ENCODE peak calls at places on chromosomes 12 and 14, in seven cellular contexts. V, I, W, U, C, Y and J are unnamed samples. For H3K36me3, the result is how much of the 10 kb centered on the place peaks cover.

GRCh38 chr14:77988966-77989365 is 181.2 kb upstream of the NRXN3 start:
- DNase-seq in V (no peak), I (peak), W (no peak), U (peak), C (no peak), Y (peak), J (no peak)

GRCh38 chr12:91072931-91073330 is 15.1 kb upstream of the KERA start:
- DNase-seq in V (no peak), I (no peak), W (no peak), U (peak), C (no peak), Y (no peak), J (peak)

GRCh38 chr14:96126339-96126770 is 78.3 kb upstream of the BDKRB2 start:
- DNase-seq in V (no peak), I (no peak), W (peak), U (no peak), C (no peak), Y (peak), J (no peak)

GRCh38 chr12:6899837-6900519 is 4.6 kb upstream of the LRRC23 start:
- DNase-seq in V (no peak), I (no peak), W (peak), U (no peak), C (no peak), Y (peak), J (no peak)

GRCh38 chr14:73814158-73814557 is 37.5 kb upstream of the PTGR2 start:
- DNase-seq in V (no peak), I (no peak), W (no peak), U (no peak), C (no peak), Y (no peak), J (no peak)

GRCh38 chr12:2794261-2794735 is 472 bp upstream of the FKBP4 start:
- DNase-seq in V (no peak), I (peak), W (no peak), U (no peak), C (no peak), Y (no peak), J (no peak)

GRCh38 chr12:124506145-124506831 is 61.1 kb downstream of the NCOR2 start:
- DNase-seq in V (peak), I (no peak), W (peak), U (peak), C (peak), Y (no peak), J (peak)

GRCh38 chr12:92478692-92479091 is 224.1 kb upstream of the PLEKHG7 start:
- DNase-seq in V (no peak), I (no peak), W (peak), U (no peak), C (no peak), Y (no peak), J (no peak)

GRCh38 chr12:45839917-45840316 is 110.4 kb downstream of the ARID2 start:
- DNase-seq in V (no peak), I (peak), W (no peak), U (peak), C (no peak), Y (no peak), J (no peak)

GRCh38 chr14:35821546-35822411 is 4.4 kb upstream of the BRMS1L start:
- DNase-seq in V (peak), I (peak), W (peak), U (peak), C (no peak), Y (peak), J (peak)

GRCh38 chr14:61406198-61406597 is 84.8 kb downstream of the PRKCH start:
- DNase-seq in V (peak), I (no peak), W (no peak), U (no peak), C (peak), Y (no peak), J (no peak)

GRCh38 chr12:57235012-57235727 is 5.7 kb downstream of the SHMT2 start:
- DNase-seq in V (peak), I (no peak), W (peak), U (no peak), C (peak), Y (peak), J (no peak)

GRCh38 chr14:94648801-94649200 is 36.6 kb downstream of the SERPINA3 start:
- DNase-seq in V (no peak), I (no peak), W (no peak), U (no peak), C (no peak), Y (no peak), J (no peak)

GRCh38 chr14:26478967-26479366 is 118.9 kb downstream of the NOVA1 start:
- DNase-seq in V (no peak), I (no peak), W (no peak), U (no peak), C (no peak), Y (no peak), J (no peak)

GRCh38 chr12:49661191-49661590 is 37.8 kb downstream of the PRPF40B start:
- DNase-seq in V (no peak), I (no peak), W (no peak), U (no peak), C (no peak), Y (no peak), J (no peak)

GRCh38 chr14:24372701-24373416 is 4.9 kb downstream of the NFATC4 start:
- DNase-seq in V (peak), I (no peak), W (no peak), U (no peak), C (no peak), Y (no peak), J (no peak)

GRCh38 chr12:2358986-2359658 is 306.3 kb downstream of the CACNA1C start:
- DNase-seq in V (no peak), I (peak), W (no peak), U (no peak), C (no peak), Y (no peak), J (no peak)

GRCh38 chr12:116950628-116951325 is 40.0 kb downstream of the FBXW8 start:
- DNase-seq in V (peak), I (no peak), W (no peak), U (no peak), C (no peak), Y (no peak), J (no peak)

GRCh38 chr14:78448483-78449094 is 278.4 kb downstream of the NRXN3 start:
- DNase-seq in V (peak), I (peak), W (peak), U (peak), C (peak), Y (no peak), J (peak)

GRCh38 chr12:105773501-105773900 is 365.3 kb downstream of the NUAK1 start:
- DNase-seq in V (no peak), I (no peak), W (no peak), U (no peak), C (no peak), Y (no peak), J (no peak)

GRCh38 chr12:105864916-105865315 is 273.8 kb downstream of the NUAK1 start:
- DNase-seq in V (no peak), I (no peak), W (no peak), U (no peak), C (no peak), Y (no peak), J (no peak)

GRCh38 chr14:100304825-100305445 is 1.3 kb downstream of the SLC25A29 start:
- DNase-seq in V (no peak), I (peak), W (peak), U (peak), C (peak), Y (peak), J (peak)

GRCh38 chr12:113174461-113175384 is 10.6 kb downstream of the DDX54 start:
- DNase-seq in V (peak), I (peak), W (peak), U (peak), C (peak), Y (peak), J (peak)

GRCh38 chr12:56688846-56689113 is 696 bp upstream of the PTGES3 start:
- DNase-seq in V (no peak), I (peak), W (no peak), U (no peak), C (no peak), Y (no peak), J (no peak)

GRCh38 chr14:52797653-52798052 is 6.2 kb upstream of the GNPNAT1 start:
- DNase-seq in V (no peak), I (no peak), W (no peak), U (no peak), C (no peak), Y (no peak), J (no peak)

GRCh38 chr14:52798826-52799225 is 7.4 kb upstream of the GNPNAT1 start:
- DNase-seq in V (no peak), I (no peak), W (no peak), U (no peak), C (no peak), Y (no peak), J (no peak)

GRCh38 chr14:52801014-52801708 is 9.8 kb upstream of the GNPNAT1 start:
- DNase-seq in V (no peak), I (no peak), W (no peak), U (peak), C (no peak), Y (peak), J (peak)

GRCh38 chr14:52808101-52808500 is 16.7 kb upstream of the GNPNAT1 start:
- DNase-seq in V (no peak), I (no peak), W (no peak), U (no peak), C (no peak), Y (no peak), J (no peak)

DNA sequence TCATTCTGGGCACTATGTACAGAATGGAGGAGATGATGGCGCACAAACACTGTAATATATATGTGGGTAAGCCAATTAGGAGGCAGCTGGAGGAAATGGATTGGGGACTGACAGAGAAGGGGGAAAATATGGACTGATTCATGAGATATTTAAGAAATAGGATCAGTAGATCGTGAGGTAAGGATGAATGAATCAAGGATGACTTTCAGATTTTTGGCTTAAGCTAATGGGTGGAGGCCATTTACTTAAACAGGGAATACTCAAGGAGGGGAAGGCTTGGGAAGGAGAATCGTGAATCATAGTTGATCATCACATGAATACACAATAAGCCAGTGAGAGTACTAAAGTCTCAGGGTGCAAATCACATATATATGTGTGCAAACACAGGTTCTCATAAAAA is 11.2 kb upstream of the GNPNAT1 start:
- DNase-seq in V (no peak), I (peak), W (no peak), U (peak), C (no peak), Y (peak), J (peak)
- H3K9ac ChIP-seq in V (peak), I (no peak), W (no peak), U (peak), C (no peak), Y (no peak), J (no peak)

GRCh38 chr14:65290830-65291229 is 121.7 kb upstream of the FUT8 start:
- DNase-seq in V (no peak), I (peak), W (peak), U (peak), C (no peak), Y (peak), J (peak)

GRCh38 chr14:65281991-65282908 is 130.3 kb upstream of the FUT8 start:
- DNase-seq in V (no peak), I (peak), W (peak), U (no peak), C (peak), Y (peak), J (peak)

GRCh38 chr14:65287264-65288131 is 125.0 kb upstream of the FUT8 start:
- DNase-seq in V (no peak), I (no peak), W (peak), U (no peak), C (no peak), Y (no peak), J (no peak)

GRCh38 chr14:65282909-65283253 is 129.6 kb upstream of the FUT8 start:
- DNase-seq in V (no peak), I (no peak), W (no peak), U (no peak), C (no peak), Y (no peak), J (no peak)

GRCh38 chr14:65286443-65286842 is 126.1 kb upstream of the FUT8 start:
- DNase-seq in V (peak), I (no peak), W (no peak), U (peak), C (no peak), Y (no peak), J (no peak)
- H3K4me3 ChIP-seq in V (no peak), I (no peak), W (no peak), U (no peak), C (no peak), Y (no peak), J (no peak)

GRCh38 chr14:102951799-102952198 is 29.3 kb downstream of the AMN start:
- DNase-seq in V (no peak), I (no peak), W (no peak), U (no peak), C (no peak), Y (peak), J (no peak)

GRCh38 chr14:102954081-102954789 is 31.8 kb downstream of the AMN start:
- DNase-seq in V (no peak), I (no peak), W (no peak), U (no peak), C (no peak), Y (no peak), J (no peak)

GRCh38 chr14:102952276-102952675 is 29.8 kb downstream of the AMN start:
- DNase-seq in V (no peak), I (no peak), W (no peak), U (no peak), C (no peak), Y (no peak), J (no peak)

GRCh38 chr14:102951034-102951433 is 28.6 kb downstream of the AMN start:
- DNase-seq in V (no peak), I (no peak), W (no peak), U (no peak), C (no peak), Y (no peak), J (no peak)

GRCh38 chr14:102953100-102953499 is 30.6 kb downstream of the AMN start:
- DNase-seq in V (no peak), I (no peak), W (no peak), U (no peak), C (no peak), Y (no peak), J (no peak)
- H3K36me3 ChIP-seq in V (under half), I (under half), W (half or more), U (under half), C (under half), Y (half or more), J (half or more)

GRCh38 chr12:52005903-52006703 is 643 bp upstream of the TAMALIN start:
- DNase-seq in V (no peak), I (no peak), W (no peak), U (no peak), C (peak), Y (no peak), J (no peak)
- H3K9ac ChIP-seq in V (no peak), I (no peak), W (no peak), U (no peak), C (no peak), Y (peak), J (peak)

DNA sequence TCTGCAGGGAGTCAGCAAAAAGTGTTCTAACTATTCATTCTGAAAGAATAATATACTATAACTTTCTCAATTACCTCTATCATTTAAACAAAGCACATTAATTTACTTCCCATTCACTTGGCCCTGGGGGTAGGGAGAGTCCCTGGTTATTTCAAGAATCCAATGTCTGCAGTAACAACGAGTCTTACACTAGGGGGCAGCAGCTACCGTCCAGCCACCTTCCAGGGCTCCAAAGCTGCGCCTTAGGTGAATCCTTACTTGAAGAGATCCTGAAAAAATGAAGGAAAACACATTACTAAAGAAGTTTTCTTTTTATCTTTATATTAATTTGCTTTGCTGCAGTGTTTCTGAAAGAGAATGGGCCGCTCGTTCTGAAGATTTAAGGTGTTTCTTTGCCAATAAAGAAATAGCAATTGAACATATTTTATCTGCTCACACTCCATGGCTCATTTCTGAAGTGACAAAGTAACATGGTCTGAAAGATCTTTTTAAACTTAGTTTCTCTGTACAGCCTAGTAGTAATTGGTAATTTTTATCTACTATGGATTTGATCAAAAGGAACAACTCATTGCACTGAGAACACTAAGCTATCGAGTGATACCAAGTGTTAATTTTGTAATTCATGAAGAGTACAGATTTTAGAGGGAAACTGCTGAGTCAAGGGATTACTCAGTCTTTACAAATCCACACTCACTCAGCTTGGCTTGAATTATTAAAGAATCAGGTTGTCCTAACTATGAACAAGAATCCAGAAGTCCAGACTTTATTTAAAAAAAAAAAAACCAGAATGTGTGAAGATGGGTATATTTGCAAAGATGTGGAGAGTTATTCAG is 27.6 kb downstream of the BHLHE41 start:
- DNase-seq in V (peak), I (peak), W (peak), U (peak), C (peak), Y (peak), J (peak)
- H3K4me3 ChIP-seq in V (peak), I (no peak), W (no peak), U (peak), C (no peak), Y (no peak), J (peak)

GRCh38 chr12:114678718-114679117 is 5.3 kb downstream of the TBX3 start:
- DNase-seq in V (no peak), I (no peak), W (no peak), U (peak), C (no peak), Y (no peak), J (peak)
- H3K36me3 ChIP-seq in V (under half), I (under half), W (under half), U (half or more), C (under half), Y (half or more), J (half or more)